ENCODE peak calls at places on chromosome 12, in four cellular contexts. O is AG04450, P is cardiac muscle cell, M is fibroblast of lung. T is an unnamed sample.

GRCh38 chr12:15580431-15580830 is 208.8 kb downstream of the EPS8 start:
- DNase-seq in O (no peak), P (no peak), M (no peak), T (peak; percentile 40)

GRCh38 chr12:60333461-60333860 is 737.6 kb downstream of the SLC16A7 start:
- DNase-seq in O (no peak), P (no peak), M (peak; percentile 55), T (no peak)

GRCh38 chr12:31234053-31234835 is 91.7 kb downstream of the SINHCAF start:
- DNase-seq in O (no peak), P (no peak), M (no peak), T (no peak)

GRCh38 chr12:103783744-103784664 is 57.0 kb downstream of the NT5DC3 start:
- DNase-seq in O (no peak), P (no peak), M (no peak), T (no peak)

GRCh38 chr12:103933237-103933636 is 3.0 kb downstream of the HSP90B1 start:
- DNase-seq in O (no peak), P (no peak), M (no peak), T (no peak)

GRCh38 chr12:82019533-82019932 is 260.4 kb upstream of the PPFIA2 start:
- DNase-seq in O (no peak), P (peak; percentile 26), M (no peak), T (no peak)

GRCh38 chr12:122646568-122647220 is 56.5 kb downstream of the HCAR2 start:
- DNase-seq in O (peak; percentile 60), P (peak; percentile 73), M (peak; percentile 85), T (peak; percentile 10)

GRCh38 chr12:95709152-95709551 is 81.4 kb downstream of the NTN4 start:
- DNase-seq in O (no peak), P (no peak), M (no peak), T (no peak)

GRCh38 chr12:661720-662486 is 1.3 kb downstream of the NINJ2 start:
- DNase-seq in O (no peak), P (no peak), M (no peak), T (no peak)

GRCh38 chr12:123571343-123571813 is 13.0 kb upstream of the TMED2 start:
- DNase-seq in O (peak; percentile 41), P (peak; percentile 92), M (peak; percentile 81), T (no peak)

GRCh38 chr12:94710933-94711332 is 60.6 kb upstream of the TMCC3 start:
- DNase-seq in O (no peak), P (peak; percentile 24), M (peak; percentile 13), T (peak; percentile 1)

GRCh38 chr12:44677724-44678123 is 198.4 kb downstream of the NELL2 start:
- DNase-seq in O (no peak), P (no peak), M (no peak), T (no peak)

GRCh38 chr12:127516467-127516866 is 750.5 kb upstream of the TMEM132C start:
- DNase-seq in O (no peak), P (no peak), M (no peak), T (no peak)

GRCh38 chr12:7645395-7646177 is 20.1 kb downstream of the APOBEC1 start:
- DNase-seq in O (no peak), P (peak; percentile 47), M (peak; percentile 46), T (peak; percentile 14)

GRCh38 chr12:14873440-14874185 is 12.0 kb downstream of the MGP start:
- DNase-seq in O (no peak), P (no peak), M (peak; percentile 21), T (no peak)

GRCh38 chr12:45039757-45040156 is 11.1 kb downstream of the DBX2 start:
- DNase-seq in O (no peak), P (no peak), M (no peak), T (no peak)

GRCh38 chr12:130198026-130198662 is 35.9 kb downstream of the FZD10 start:
- DNase-seq in O (no peak), P (no peak), M (no peak), T (no peak)

GRCh38 chr12:6825398-6826124 is 2.6 kb upstream of the P3H3 start:
- DNase-seq in O (peak; percentile 60), P (peak; percentile 89), M (peak; percentile 85), T (peak; percentile 71)

GRCh38 chr12:71958993-71959588 is 20.4 kb downstream of the TPH2 start:
- DNase-seq in O (no peak), P (no peak), M (peak; percentile 9), T (no peak)

GRCh38 chr12:101713059-101713682 is 15.7 kb downstream of the CHPT1 start:
- DNase-seq in O (no peak), P (no peak), M (no peak), T (no peak)

GRCh38 chr12:128261757-128262156 is 5.2 kb upstream of the TMEM132C start:
- DNase-seq in O (no peak), P (no peak), M (no peak), T (no peak)

GRCh38 chr12:2064078-2064507 is 11.3 kb downstream of the CACNA1C start:
- DNase-seq in O (no peak), P (peak; percentile 71), M (no peak), T (peak; percentile 11)

GRCh38 chr12:32756476-32757158 is 920 bp upstream of the YARS2 start:
- DNase-seq in O (no peak), P (no peak), M (peak; percentile 8), T (no peak)

GRCh38 chr12:110649341-110649847 is 35.5 kb downstream of the TCTN1 start:
- DNase-seq in O (no peak), P (no peak), M (peak; percentile 29), T (no peak)

GRCh38 chr12:122819209-122819805 is 15.9 kb upstream of the HIP1R start:
- DNase-seq in O (no peak), P (no peak), M (no peak), T (no peak)

GRCh38 chr12:18521461-18521860 is 216.4 kb downstream of the PLCZ1 start:
- DNase-seq in O (no peak), P (no peak), M (no peak), T (no peak)

GRCh38 chr12:49368240-49368600 is 958 bp downstream of the SPATS2 start:
- DNase-seq in O (no peak), P (no peak), M (no peak), T (no peak)

GRCh38 chr12:77893918-77894317 is 63.2 kb downstream of the NAV3 start:
- DNase-seq in O (no peak), P (peak; percentile 34), M (peak; percentile 35), T (no peak)

GRCh38 chr12:43332977-43333649 is 218.9 kb downstream of the ADAMTS20 start:
- DNase-seq in O (no peak), P (peak; percentile 82), M (peak; percentile 51), T (no peak)

GRCh38 chr12:103645202-103645601 is 58.1 kb downstream of the STAB2 start:
- DNase-seq in O (no peak), P (peak; percentile 19), M (no peak), T (no peak)

GRCh38 chr12:12451063-12451462 is 94.2 kb downstream of the BORCS5 start:
- DNase-seq in O (no peak), P (no peak), M (no peak), T (no peak)
- H3K27ac ChIP-seq in O (no peak overlapping the region), P (no peak overlapping the region), M (no peak overlapping the region), T (no peak overlapping the region)

GRCh38 chr12:38099686-38100085 is 216.9 kb upstream of the ALG10B start:
- DNase-seq in O (no peak), P (peak; percentile 1), M (no peak), T (no peak)

GRCh38 chr12:38102197-38102596 is 214.4 kb upstream of the ALG10B start:
- DNase-seq in O (no peak), P (no peak), M (no peak), T (no peak)

GRCh38 chr12:38101753-38102152 is 214.8 kb upstream of the ALG10B start:
- DNase-seq in O (no peak), P (no peak), M (no peak), T (no peak)
- H3K9me3 ChIP-seq in O (peaks cover 18% of the 10 kb centered on the region), P (no peaks in the 10 kb centered on the region), M (no peaks in the 10 kb centered on the region), T (no peaks in the 10 kb centered on the region)

GRCh38 chr12:4134833-4135597 is 138.5 kb upstream of the CCND2 start:
- DNase-seq in O (no peak), P (no peak), M (no peak), T (no peak)

GRCh38 chr12:4137015-4137414 is 136.5 kb upstream of the CCND2 start:
- DNase-seq in O (no peak), P (no peak), M (no peak), T (no peak)

GRCh38 chr12:4133636-4134433 is 139.7 kb upstream of the CCND2 start:
- DNase-seq in O (no peak), P (no peak), M (no peak), T (no peak)

GRCh38 chr12:4133029-4133428 is 140.5 kb upstream of the CCND2 start:
- DNase-seq in O (no peak), P (no peak), M (no peak), T (no peak)

DNA sequence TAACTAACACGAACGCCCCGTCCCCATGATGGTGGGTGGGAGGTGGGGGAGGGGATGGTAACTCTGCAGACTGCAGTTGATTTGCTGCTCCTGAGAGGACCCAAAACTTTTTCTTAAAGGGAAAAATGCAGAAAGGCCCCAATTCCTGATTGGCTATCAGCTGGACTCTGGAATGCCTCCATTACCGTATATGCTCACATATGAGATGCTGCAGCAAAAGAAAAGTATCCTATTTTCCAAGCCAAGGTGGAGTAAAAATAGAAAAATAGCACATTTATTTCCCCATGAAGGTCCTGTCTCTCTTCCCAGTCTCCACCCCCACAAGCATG is 139.2 kb upstream of the CCND2 start:
- DNase-seq in O (no peak), P (no peak), M (no peak), T (no peak)
- TF ChIP-seq CTCF in O (no peak), P (no peak), M (no peak), T (no peak)

GRCh38 chr12:53596920-53597363 is 29.2 kb downstream of the ATF7 start:
- DNase-seq in O (no peak), P (peak; percentile 68), M (peak; percentile 71), T (no peak)

GRCh38 chr12:53593031-53593430 is 33.2 kb downstream of the ATF7 start:
- DNase-seq in O (no peak), P (no peak), M (no peak), T (no peak)

GRCh38 chr12:53599579-53599978 is 26.6 kb downstream of the ATF7 start:
- DNase-seq in O (no peak), P (no peak), M (no peak), T (no peak)

GRCh38 chr12:53591301-53592206 is 34.6 kb downstream of the ATF7 start:
- DNase-seq in O (no peak), P (no peak), M (no peak), T (no peak)

GRCh38 chr12:53595212-53595611 is 31.0 kb downstream of the ATF7 start:
- DNase-seq in O (no peak), P (no peak), M (no peak), T (no peak)
- H3K27ac ChIP-seq in O (no peak overlapping the region), P (no peak overlapping the region), M (no peak overlapping the region), T (no peak overlapping the region)

GRCh38 chr12:133058203-133059125 is 21.2 kb downstream of the ZNF84 start:
- DNase-seq in O (no peak), P (no peak), M (peak; percentile 15), T (no peak)
- H3K9me3 ChIP-seq in O (peaks cover 34% of the 10 kb centered on the region), P (peaks cover 48% of the 10 kb centered on the region), M (peaks cover 16% of the 10 kb centered on the region), T (peaks cover 82% of the 10 kb centered on the region)

GRCh38 chr12:16674885-16675284 is 68.9 kb upstream of the LMO3 start:
- DNase-seq in O (no peak), P (no peak), M (no peak), T (no peak)
- TF ChIP-seq CTCF in O (no peak), P (no peak), M (no peak), T (no peak)